ENCODE peak calls at places on chromosomes 2 and 18, in ten cellular contexts. One of them, this sample, is unnamed.
A peak's percentile ranks its signal among the peaks of the same experiment; 100 is the strongest.

GRCh38 chr2:162146906-162147305 is 5.1 kb downstream of the GCG start:
- DNase-seq in right cardiac atrium: no peak
- DNase-seq in lower lobe of right lung: no peak
- DNase-seq in activated CD4-positive, alpha-beta T cell treated with anti-CD3 and anti-CD28 coated beads, Interleukin-2, amount 50 U/mL, for 1 hour: no peak
- DNase-seq in cardiac muscle cell: no peak
- DNase-seq in Ammon's horn: no peak
- DNase-seq in activated CD8-positive, alpha-beta memory T cell treated with anti-CD3 and anti-CD28 coated beads for 1 hour: no peak
- DNase-seq in HTR-8/SVneo: peak; percentile 6
- DNase-seq in GM13977: no peak
- DNase-seq in NCI-H1436: no peak
- DNase-seq in this sample: no peak

GRCh38 chr18:49993299-49993698 is 180.0 kb upstream of the ACAA2 start:
- DNase-seq in right cardiac atrium: no peak
- DNase-seq in lower lobe of right lung: no peak
- DNase-seq in activated CD4-positive, alpha-beta T cell treated with anti-CD3 and anti-CD28 coated beads, Interleukin-2, amount 50 U/mL, for 1 hour: no peak
- DNase-seq in cardiac muscle cell: no peak
- DNase-seq in Ammon's horn: no peak
- DNase-seq in activated CD8-positive, alpha-beta memory T cell treated with anti-CD3 and anti-CD28 coated beads for 1 hour: no peak
- DNase-seq in HTR-8/SVneo: no peak
- DNase-seq in GM13977: no peak
- DNase-seq in NCI-H1436: no peak
- DNase-seq in this sample: no peak

GRCh38 chr18:67665266-67665665 is 148.7 kb upstream of the DSEL start:
- DNase-seq in right cardiac atrium: no peak
- DNase-seq in lower lobe of right lung: no peak
- DNase-seq in activated CD4-positive, alpha-beta T cell treated with anti-CD3 and anti-CD28 coated beads, Interleukin-2, amount 50 U/mL, for 1 hour: no peak
- DNase-seq in cardiac muscle cell: peak; percentile 9
- DNase-seq in Ammon's horn: no peak
- DNase-seq in activated CD8-positive, alpha-beta memory T cell treated with anti-CD3 and anti-CD28 coated beads for 1 hour: no peak
- DNase-seq in HTR-8/SVneo: peak; percentile 4
- DNase-seq in GM13977: no peak
- DNase-seq in NCI-H1436: no peak
- DNase-seq in this sample: no peak

GRCh38 chr2:145065278-145065677 is 545.4 kb upstream of the ZEB2 start:
- DNase-seq in right cardiac atrium: no peak
- DNase-seq in lower lobe of right lung: no peak
- DNase-seq in activated CD4-positive, alpha-beta T cell treated with anti-CD3 and anti-CD28 coated beads, Interleukin-2, amount 50 U/mL, for 1 hour: no peak
- DNase-seq in cardiac muscle cell: peak; percentile 35
- DNase-seq in Ammon's horn: no peak
- DNase-seq in activated CD8-positive, alpha-beta memory T cell treated with anti-CD3 and anti-CD28 coated beads for 1 hour: no peak
- DNase-seq in HTR-8/SVneo: no peak
- DNase-seq in GM13977: no peak
- DNase-seq in NCI-H1436: no peak
- DNase-seq in this sample: no peak

GRCh38 chr2:147937744-147938349 is 82.7 kb downstream of the ORC4 start:
- DNase-seq in right cardiac atrium: no peak
- DNase-seq in lower lobe of right lung: no peak
- DNase-seq in activated CD4-positive, alpha-beta T cell treated with anti-CD3 and anti-CD28 coated beads, Interleukin-2, amount 50 U/mL, for 1 hour: no peak
- DNase-seq in cardiac muscle cell: peak; percentile 53
- DNase-seq in Ammon's horn: peak; percentile 36
- DNase-seq in activated CD8-positive, alpha-beta memory T cell treated with anti-CD3 and anti-CD28 coated beads for 1 hour: no peak
- DNase-seq in HTR-8/SVneo: peak; percentile 10
- DNase-seq in GM13977: no peak
- DNase-seq in NCI-H1436: peak; percentile 17
- DNase-seq in this sample: peak; percentile 22

GRCh38 chr2:28155627-28156026 is 237.0 kb upstream of the FOSL2 start:
- DNase-seq in right cardiac atrium: no peak
- DNase-seq in lower lobe of right lung: no peak
- DNase-seq in activated CD4-positive, alpha-beta T cell treated with anti-CD3 and anti-CD28 coated beads, Interleukin-2, amount 50 U/mL, for 1 hour: no peak
- DNase-seq in cardiac muscle cell: no peak
- DNase-seq in Ammon's horn: no peak
- DNase-seq in activated CD8-positive, alpha-beta memory T cell treated with anti-CD3 and anti-CD28 coated beads for 1 hour: no peak
- DNase-seq in HTR-8/SVneo: no peak
- DNase-seq in GM13977: no peak
- DNase-seq in NCI-H1436: no peak
- DNase-seq in this sample: peak; percentile 52

GRCh38 chr2:124880995-124881394 is 855.9 kb downstream of the CNTNAP5 start:
- DNase-seq in right cardiac atrium: no peak
- DNase-seq in lower lobe of right lung: no peak
- DNase-seq in activated CD4-positive, alpha-beta T cell treated with anti-CD3 and anti-CD28 coated beads, Interleukin-2, amount 50 U/mL, for 1 hour: no peak
- DNase-seq in cardiac muscle cell: no peak
- DNase-seq in Ammon's horn: no peak
- DNase-seq in activated CD8-positive, alpha-beta memory T cell treated with anti-CD3 and anti-CD28 coated beads for 1 hour: no peak
- DNase-seq in HTR-8/SVneo: no peak
- DNase-seq in GM13977: no peak
- DNase-seq in NCI-H1436: no peak
- DNase-seq in this sample: no peak

GRCh38 chr2:237196866-237197618 is 111.4 kb downstream of the COPS8 start:
- DNase-seq in right cardiac atrium: no peak
- DNase-seq in lower lobe of right lung: no peak
- DNase-seq in activated CD4-positive, alpha-beta T cell treated with anti-CD3 and anti-CD28 coated beads, Interleukin-2, amount 50 U/mL, for 1 hour: no peak
- DNase-seq in cardiac muscle cell: no peak
- DNase-seq in Ammon's horn: no peak
- DNase-seq in activated CD8-positive, alpha-beta memory T cell treated with anti-CD3 and anti-CD28 coated beads for 1 hour: no peak
- DNase-seq in HTR-8/SVneo: no peak
- DNase-seq in GM13977: no peak
- DNase-seq in NCI-H1436: no peak
- DNase-seq in this sample: no peak

GRCh38 chr2:100260712-100261620 is 61.3 kb downstream of the LONRF2 start:
- DNase-seq in right cardiac atrium: peak; percentile 84
- DNase-seq in lower lobe of right lung: no peak
- DNase-seq in activated CD4-positive, alpha-beta T cell treated with anti-CD3 and anti-CD28 coated beads, Interleukin-2, amount 50 U/mL, for 1 hour: no peak
- DNase-seq in cardiac muscle cell: peak; percentile 74
- DNase-seq in Ammon's horn: peak; percentile 92
- DNase-seq in activated CD8-positive, alpha-beta memory T cell treated with anti-CD3 and anti-CD28 coated beads for 1 hour: no peak
- DNase-seq in HTR-8/SVneo: peak; percentile 86
- DNase-seq in GM13977: peak; percentile 63
- DNase-seq in NCI-H1436: no peak
- DNase-seq in this sample: peak; percentile 65

GRCh38 chr18:60295776-60296175 is 76.8 kb downstream of the MC4R start:
- DNase-seq in right cardiac atrium: no peak
- DNase-seq in lower lobe of right lung: no peak
- DNase-seq in activated CD4-positive, alpha-beta T cell treated with anti-CD3 and anti-CD28 coated beads, Interleukin-2, amount 50 U/mL, for 1 hour: no peak
- DNase-seq in cardiac muscle cell: no peak
- DNase-seq in Ammon's horn: no peak
- DNase-seq in activated CD8-positive, alpha-beta memory T cell treated with anti-CD3 and anti-CD28 coated beads for 1 hour: no peak
- DNase-seq in HTR-8/SVneo: no peak
- DNase-seq in GM13977: no peak
- DNase-seq in NCI-H1436: no peak
- DNase-seq in this sample: no peak

GRCh38 chr18:13613591-13614317 is 112.6 kb downstream of the FAM210A start:
- DNase-seq in right cardiac atrium: no peak
- DNase-seq in lower lobe of right lung: no peak
- DNase-seq in activated CD4-positive, alpha-beta T cell treated with anti-CD3 and anti-CD28 coated beads, Interleukin-2, amount 50 U/mL, for 1 hour: no peak
- DNase-seq in cardiac muscle cell: no peak
- DNase-seq in Ammon's horn: peak; percentile 22
- DNase-seq in activated CD8-positive, alpha-beta memory T cell treated with anti-CD3 and anti-CD28 coated beads for 1 hour: no peak
- DNase-seq in HTR-8/SVneo: no peak
- DNase-seq in GM13977: peak; percentile 60
- DNase-seq in NCI-H1436: no peak
- DNase-seq in this sample: no peak

GRCh38 chr2:120464448-120464931 is 118.6 kb downstream of the INHBB start:
- DNase-seq in right cardiac atrium: no peak
- DNase-seq in lower lobe of right lung: peak; percentile 20
- DNase-seq in activated CD4-positive, alpha-beta T cell treated with anti-CD3 and anti-CD28 coated beads, Interleukin-2, amount 50 U/mL, for 1 hour: no peak
- DNase-seq in cardiac muscle cell: no peak
- DNase-seq in Ammon's horn: no peak
- DNase-seq in activated CD8-positive, alpha-beta memory T cell treated with anti-CD3 and anti-CD28 coated beads for 1 hour: no peak
- DNase-seq in HTR-8/SVneo: no peak
- DNase-seq in GM13977: no peak
- DNase-seq in NCI-H1436: no peak
- DNase-seq in this sample: no peak

GRCh38 chr2:175036582-175037018 is 31.4 kb upstream of the CHN1 start:
- DNase-seq in right cardiac atrium: no peak
- DNase-seq in lower lobe of right lung: no peak
- DNase-seq in activated CD4-positive, alpha-beta T cell treated with anti-CD3 and anti-CD28 coated beads, Interleukin-2, amount 50 U/mL, for 1 hour: no peak
- DNase-seq in cardiac muscle cell: peak; percentile 43
- DNase-seq in Ammon's horn: peak; percentile 7
- DNase-seq in activated CD8-positive, alpha-beta memory T cell treated with anti-CD3 and anti-CD28 coated beads for 1 hour: no peak
- DNase-seq in HTR-8/SVneo: peak; percentile 35
- DNase-seq in GM13977: peak; percentile 46
- DNase-seq in NCI-H1436: no peak
- DNase-seq in this sample: no peak

GRCh38 chr2:199025146-199025545 is 432.6 kb downstream of the SATB2 start:
- DNase-seq in right cardiac atrium: no peak
- DNase-seq in lower lobe of right lung: no peak
- DNase-seq in activated CD4-positive, alpha-beta T cell treated with anti-CD3 and anti-CD28 coated beads, Interleukin-2, amount 50 U/mL, for 1 hour: no peak
- DNase-seq in cardiac muscle cell: no peak
- DNase-seq in Ammon's horn: no peak
- DNase-seq in activated CD8-positive, alpha-beta memory T cell treated with anti-CD3 and anti-CD28 coated beads for 1 hour: no peak
- DNase-seq in HTR-8/SVneo: no peak
- DNase-seq in GM13977: no peak
- DNase-seq in NCI-H1436: no peak
- DNase-seq in this sample: no peak

This sample was measured in Caki2.